ENCODE peak calls at places on chromosomes 1 and 21, in seven cellular contexts. K is fibroblast of lung, T is spleen, J is cardiac fibroblast, B is A549, N is AG04449, Y is tibial nerve. X is an unnamed sample.

GRCh38 chr1:50427818-50428779 is 4.9 kb upstream of the DMRTA2 start:
- DNase-seq in B (no peak), K (no peak), J (no peak), Y (no peak), T (no peak), N (no peak), X (no peak)

GRCh38 chr1:115828101-115829022 is 12.6 kb downstream of the NHLH2 start:
- DNase-seq in K (no peak), J (peak; percentile 33), Y (no peak), B (no peak), N (no peak), T (peak; percentile 76), X (peak; percentile 9)

GRCh38 chr1:10823000-10823401 is 26.6 kb upstream of the CASZ1 start:
- DNase-seq in T (no peak), Y (no peak), B (no peak), N (no peak), K (peak; percentile 13), J (no peak), X (no peak)

GRCh38 chr1:184974086-184974836 is at the start of gene NIBAN1:
- DNase-seq in N (no peak), K (peak; percentile 44), B (peak; percentile 48), Y (peak; percentile 57), J (peak; percentile 71), T (peak; percentile 93), X (no peak)

GRCh38 chr1:2290595-2291510 is 62.7 kb downstream of the SKI start:
- DNase-seq in T (peak; percentile 92), B (no peak), Y (peak; percentile 89), J (peak; percentile 97), N (peak; percentile 83), K (peak; percentile 99), X (peak; percentile 37)

GRCh38 chr1:117871013-117871412 is 58.4 kb downstream of the GDAP2 start:
- DNase-seq in T (no peak), Y (no peak), B (no peak), J (no peak), K (no peak), N (no peak), X (no peak)

GRCh38 chr21:17987328-17987727 is 168.2 kb upstream of the C21orf91 start:
- DNase-seq in T (no peak), Y (no peak), N (no peak), B (no peak), J (no peak), K (no peak), X (no peak)

GRCh38 chr21:43279578-43279894 is 110.7 kb downstream of the CRYAA start:
- DNase-seq in B (no peak), Y (no peak), J (no peak), K (no peak), T (no peak), N (no peak), X (no peak)

GRCh38 chr1:55275976-55276375 is 60.8 kb upstream of the USP24 start:
- DNase-seq in B (no peak), J (peak; percentile 25), T (no peak), K (peak; percentile 61), N (no peak), Y (no peak), X (no peak)

GRCh38 chr1:37035828-37036666 is 1.7 kb upstream of the GRIK3 start:
- DNase-seq in K (no peak), N (no peak), T (peak; percentile 81), J (no peak), Y (no peak), B (no peak), X (no peak)

GRCh38 chr1:3903141-3904005 is 3.3 kb upstream of the C1orf174 start:
- DNase-seq in K (no peak), T (peak; percentile 82), J (no peak), N (no peak), B (no peak), Y (no peak), X (no peak)

GRCh38 chr1:215567491-215568286 is 585 bp downstream of the KCTD3 start:
- DNase-seq in Y (peak; percentile 19), J (peak; percentile 54), N (no peak), T (peak; percentile 88), B (peak; percentile 77), K (peak; percentile 62), X (peak; percentile 19)

GRCh38 chr1:36517415-36517814 is 34.7 kb upstream of the CSF3R start:
- DNase-seq in B (no peak), N (no peak), Y (no peak), K (no peak), J (no peak), T (no peak), X (no peak)

GRCh38 chr1:28370220-28371010 is 875 bp downstream of the PHACTR4 start:
- DNase-seq in K (peak; percentile 58), T (peak; percentile 36), N (no peak), B (peak; percentile 47), J (peak; percentile 30), Y (peak; percentile 9), X (no peak)

GRCh38 chr1:35568975-35569395 is 4.1 kb upstream of the TFAP2E start:
- DNase-seq in Y (peak; percentile 75), K (peak; percentile 40), J (peak; percentile 78), N (no peak), B (peak; percentile 53), T (peak; percentile 85), X (no peak)

GRCh38 chr21:17472592-17473271 is 40.1 kb upstream of the CXADR start:
- DNase-seq in N (no peak), Y (no peak), K (no peak), T (no peak), J (no peak), B (no peak), X (no peak)

GRCh38 chr1:84688461-84689061 is 1.7 kb downstream of the SSX2IP start:
- DNase-seq in N (no peak), Y (no peak), B (no peak), K (peak; percentile 30), J (peak; percentile 56), T (no peak), X (no peak)

GRCh38 chr1:53316058-53316741 is 11.7 kb downstream of the LRP8 start:
- DNase-seq in B (no peak), K (no peak), Y (no peak), N (no peak), J (no peak), T (peak; percentile 54), X (no peak)

GRCh38 chr1:35557118-35557610 is at the start of gene KIAA0319L:
- DNase-seq in Y (no peak), N (no peak), T (peak; percentile 97), K (no peak), J (no peak), B (peak; percentile 56), X (peak; percentile 30)

DNA sequence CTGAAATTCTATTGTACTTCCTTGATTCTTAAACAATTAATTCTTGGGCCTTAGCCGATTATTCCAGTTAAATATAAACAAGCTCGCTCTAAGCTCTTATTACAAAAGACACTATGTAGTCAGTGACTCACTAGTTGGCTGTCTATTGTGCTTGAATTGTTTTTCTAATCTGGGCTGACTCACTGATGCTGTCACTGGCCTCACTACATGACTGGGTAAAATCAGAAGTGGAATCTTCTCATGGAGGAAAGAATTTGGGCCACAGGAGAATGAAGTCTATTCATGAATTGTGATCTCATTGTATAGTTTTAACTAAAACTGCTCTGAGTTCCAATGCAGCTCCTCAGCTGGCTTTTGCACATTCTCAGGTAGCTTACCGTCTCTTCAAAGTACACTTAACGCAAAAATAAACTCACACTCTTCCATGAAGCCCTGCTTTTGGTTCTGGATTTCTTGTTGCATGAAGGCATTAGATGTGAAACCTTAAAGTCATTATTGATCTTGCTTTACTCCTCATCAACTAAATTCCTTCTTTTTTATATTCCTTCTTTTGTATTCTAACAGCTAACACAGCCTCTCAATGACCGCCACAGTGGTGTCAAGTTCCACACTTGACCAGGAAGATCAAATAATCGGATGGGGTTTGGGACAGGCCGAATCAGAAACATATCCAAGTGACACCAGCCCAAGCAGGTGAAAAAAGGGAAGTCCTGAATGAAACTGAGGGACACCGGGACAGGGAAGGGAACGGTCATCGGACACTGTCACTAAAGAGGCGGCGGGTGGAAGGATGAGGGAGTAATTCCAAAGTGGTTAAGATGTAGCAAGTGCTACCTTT is 80.9 kb upstream of the LBR start:
- DNase-seq in Y (peak; percentile 31), K (peak; percentile 99), T (no peak), N (peak; percentile 89), B (peak; percentile 95), J (peak; percentile 97), X (peak; percentile 97)
- H3K4me3 ChIP-seq in Y (no peak overlapping the region), K (no peak overlapping the region), T (no peak overlapping the region), N (no peak overlapping the region), B (no peak overlapping the region), J (no peak overlapping the region), X (no peak overlapping the region)

GRCh38 chr1:6948416-6948815 is 163.2 kb downstream of the CAMTA1 start:
- DNase-seq in K (no peak), B (no peak), N (no peak), J (no peak), Y (no peak), T (no peak), X (no peak)

GRCh38 chr1:6949991-6950765 is 164.9 kb downstream of the CAMTA1 start:
- DNase-seq in Y (no peak), T (no peak), J (no peak), N (no peak), B (no peak), K (no peak), X (no peak)

GRCh38 chr1:6947952-6948351 is 162.7 kb downstream of the CAMTA1 start:
- DNase-seq in K (no peak), N (no peak), J (no peak), B (no peak), Y (no peak), T (no peak), X (no peak)

GRCh38 chr1:6951536-6951935 is 166.3 kb downstream of the CAMTA1 start:
- DNase-seq in J (no peak), N (no peak), B (no peak), T (no peak), K (no peak), Y (no peak), X (no peak)

DNA sequence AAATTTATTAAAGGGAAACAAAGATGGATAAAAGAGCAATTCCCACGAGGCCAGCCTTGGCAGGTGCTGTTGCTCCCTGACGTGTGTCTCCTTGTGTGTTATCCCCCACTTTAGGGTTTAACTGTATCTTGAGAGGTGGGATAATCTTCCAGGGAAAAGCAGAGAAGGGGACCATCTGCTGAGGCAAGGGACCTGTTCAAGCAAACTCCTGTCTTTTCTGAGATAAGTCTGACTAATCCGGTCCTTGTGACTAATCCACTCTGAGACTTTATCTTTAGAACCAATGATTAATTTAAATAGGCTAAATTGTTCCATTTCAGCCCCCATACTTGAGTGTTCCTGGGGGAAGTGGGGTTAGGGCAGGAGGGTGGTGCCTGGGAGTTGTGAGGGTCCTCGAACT is 163.6 kb downstream of the CAMTA1 start:
- DNase-seq in Y (no peak), K (peak; percentile 50), N (no peak), B (no peak), T (no peak), J (no peak), X (no peak)
- TF ChIP-seq CTCF in Y (no peak), K (no peak), N (no peak), B (no peak), T (no peak), J (no peak), X (no peak)

DNA sequence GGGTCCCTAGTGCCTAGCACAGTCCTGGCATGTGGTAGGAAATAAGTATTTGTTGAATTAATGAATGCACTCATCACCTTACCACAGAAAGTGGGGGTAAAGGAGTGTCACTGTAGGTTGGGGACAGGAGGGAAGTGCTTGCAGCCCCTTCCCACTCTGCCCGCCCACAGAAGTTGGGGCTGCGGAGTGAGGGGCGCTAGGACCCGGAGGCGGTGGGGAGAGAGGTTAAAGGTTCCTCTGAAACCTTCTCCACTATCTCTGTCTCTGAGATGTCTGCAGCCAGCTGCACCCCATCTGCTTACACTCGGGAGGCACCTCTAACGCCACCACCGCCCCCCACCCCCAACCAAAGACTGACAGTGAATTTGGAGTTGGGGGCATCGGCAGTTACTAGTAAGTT is 1.4 kb upstream of the WNT2B start:
- DNase-seq in J (no peak), N (no peak), Y (no peak), B (no peak), T (no peak), K (no peak), X (no peak)
- H3K4me3 ChIP-seq in J (no peak overlapping the region), N (no peak overlapping the region), Y (no peak overlapping the region), B (no peak overlapping the region), T (no peak overlapping the region), K (no peak overlapping the region), X (no peak overlapping the region)

GRCh38 chr21:45899317-45900033 is 82.1 kb upstream of the COL6A1 start:
- DNase-seq in J (no peak), N (no peak), K (no peak), T (peak; percentile 45), B (no peak), Y (no peak), X (no peak)
- TF ChIP-seq CTCF in J (no peak), N (no peak), K (no peak), T (no peak), B (no peak), Y (no peak), X (no peak)

X was measured in retinal pigment epithelial cell.